ENCODE peak calls at places on chromosomes 16 and 17, in seven cellular contexts. K is endothelial cell; E is RWPE1; Y is pancreas; L is IMR-90; D is CD4-positive, alpha-beta T cell; O is mucosa of descending colon. H is an unnamed sample.

GRCh38 chr17:29292071-29292991 is 1.6 kb downstream of the NUFIP2 start:
- DNase-seq in K (peak; percentile 43), E (peak; percentile 47), Y (peak; percentile 64), L (peak; percentile 15), D (peak; percentile 37), O (peak; percentile 67), H (no peak)

GRCh38 chr17:72876413-72876812 is 216.1 kb downstream of the SLC39A11 start:
- DNase-seq in K (no peak), E (no peak), Y (no peak), L (no peak), D (no peak), O (no peak), H (no peak)

GRCh38 chr17:4433515-4434031 is at the start of gene SPNS3:
- DNase-seq in K (no peak), E (no peak), Y (no peak), L (no peak), D (peak; percentile 6), O (no peak), H (peak; percentile 26)

GRCh38 chr16:12681653-12682052 is 122.0 kb downstream of the CPPED1 start:
- DNase-seq in K (no peak), E (no peak), Y (no peak), L (no peak), D (no peak), O (no peak), H (no peak)

GRCh38 chr16:11341371-11341770 is 3.9 kb upstream of the RMI2 start:
- DNase-seq in K (no peak), E (no peak), Y (no peak), L (no peak), D (no peak), O (no peak), H (no peak)

GRCh38 chr17:79760197-79760906 is 17.6 kb upstream of the CBX2 start:
- DNase-seq in K (no peak), E (no peak), Y (no peak), L (no peak), D (no peak), O (no peak), H (no peak)

GRCh38 chr16:53955221-53955875 is 251.4 kb downstream of the FTO start:
- DNase-seq in K (no peak), E (no peak), Y (no peak), L (no peak), D (no peak), O (no peak), H (no peak)

GRCh38 chr16:56549744-56550385 is 15.0 kb upstream of the MT4 start:
- DNase-seq in K (no peak), E (no peak), Y (no peak), L (peak; percentile 28), D (no peak), O (no peak), H (no peak)

GRCh38 chr17:9959377-9959981 is 54.4 kb upstream of the RCVRN start:
- DNase-seq in K (peak; percentile 80), E (peak; percentile 66), Y (no peak), L (peak; percentile 49), D (no peak), O (peak; percentile 37), H (no peak)

GRCh38 chr17:61064087-61064951 is 335.3 kb upstream of the TBX2 start:
- DNase-seq in K (no peak), E (no peak), Y (no peak), L (no peak), D (no peak), O (no peak), H (no peak)

GRCh38 chr17:36899250-36900129 is 37.8 kb upstream of the LHX1 start:
- DNase-seq in K (no peak), E (no peak), Y (no peak), L (no peak), D (no peak), O (no peak), H (no peak)

GRCh38 chr16:84367297-84367680 is 1.0 kb upstream of the ATP2C2 start:
- DNase-seq in K (no peak), E (no peak), Y (no peak), L (no peak), D (no peak), O (peak; percentile 76), H (no peak)

GRCh38 chr16:5649762-5650445 is 552.3 kb upstream of the EEF2KMT start:
- DNase-seq in K (no peak), E (no peak), Y (no peak), L (no peak), D (no peak), O (no peak), H (no peak)

GRCh38 chr17:67785122-67785477 is 40.2 kb upstream of the BPTF start:
- DNase-seq in K (no peak), E (no peak), Y (no peak), L (no peak), D (no peak), O (no peak), H (no peak)

GRCh38 chr17:67784364-67785121 is 40.8 kb upstream of the BPTF start:
- DNase-seq in K (peak; percentile 44), E (no peak), Y (no peak), L (no peak), D (no peak), O (peak; percentile 61), H (no peak)

GRCh38 chr17:67779098-67779672 is 46.1 kb upstream of the BPTF start:
- DNase-seq in K (peak; percentile 60), E (peak; percentile 36), Y (peak; percentile 77), L (peak; percentile 61), D (no peak), O (peak; percentile 48), H (no peak)
- TF ChIP-seq CTCF in K (peak; percentile 89), E (peak; percentile 71), Y (peak; percentile 13), L (peak; percentile 52), D (no peak), O (peak; percentile 68), H (no peak)

DNA sequence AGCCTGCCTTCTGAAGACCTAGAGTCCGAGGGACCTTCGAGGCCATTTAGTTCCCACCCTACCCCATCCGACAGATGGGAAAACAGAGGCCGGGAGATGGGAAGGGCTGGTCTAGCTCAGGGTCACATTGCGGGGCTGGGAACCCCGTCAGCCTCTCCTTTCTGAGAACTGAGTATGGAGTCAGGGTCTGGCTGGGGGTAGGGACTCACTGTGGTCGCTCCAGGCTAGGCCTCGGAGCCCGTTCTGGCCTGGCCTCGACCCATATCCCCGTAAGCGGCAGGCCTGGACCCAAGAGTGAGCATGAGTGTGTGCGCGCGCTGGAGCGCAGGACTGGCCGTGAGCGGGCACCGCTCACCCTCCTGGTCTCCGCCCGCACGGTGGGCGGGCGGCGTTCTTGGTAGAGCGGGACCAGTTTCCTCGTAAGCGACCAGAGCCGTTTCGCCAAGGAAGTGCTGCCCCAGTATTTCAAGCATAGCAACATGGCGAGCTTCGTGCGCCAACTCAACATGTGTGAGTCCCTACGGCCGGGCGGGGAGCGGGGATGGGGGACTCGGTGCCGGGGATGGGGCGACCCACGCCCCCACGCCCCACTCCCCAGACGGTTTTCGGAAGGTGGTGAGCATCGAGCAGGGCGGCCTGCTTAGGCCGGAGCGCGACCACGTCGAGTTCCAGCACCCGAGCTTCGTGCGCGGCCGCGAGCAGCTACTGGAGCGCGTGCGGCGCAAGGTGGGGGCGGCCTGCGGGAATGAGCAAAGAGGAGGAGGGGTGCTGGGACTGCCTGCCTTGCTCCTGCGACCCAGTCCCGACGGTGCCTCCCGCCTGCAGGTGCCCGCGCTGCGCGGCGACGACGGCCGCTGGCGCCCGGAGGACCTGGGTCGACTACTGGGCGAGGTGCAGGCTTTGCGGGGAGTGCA is 833 bp downstream of the HSF4 start:
- DNase-seq in K (no peak), E (no peak), Y (peak; percentile 37), L (no peak), D (no peak), O (no peak), H (no peak)
- TF ChIP-seq CTCF in K (no peak), E (no peak), Y (no peak), L (no peak), D (no peak), O (no peak), H (no peak)

GRCh38 chr17:19361326-19361725 is 1.2 kb downstream of the B9D1 start:
- DNase-seq in K (no peak), E (no peak), Y (no peak), L (no peak), D (no peak), O (no peak), H (peak; percentile 11)

GRCh38 chr17:19361975-19362292 is 589 bp downstream of the B9D1 start:
- DNase-seq in K (no peak), E (no peak), Y (no peak), L (no peak), D (no peak), O (no peak), H (no peak)

GRCh38 chr17:19363114-19363438 is 553 bp upstream of the B9D1 start:
- DNase-seq in K (no peak), E (no peak), Y (no peak), L (no peak), D (no peak), O (no peak), H (no peak)

GRCh38 chr17:19363460-19364035 is 1.0 kb upstream of the B9D1 start:
- DNase-seq in K (no peak), E (no peak), Y (no peak), L (no peak), D (no peak), O (no peak), H (no peak)

GRCh38 chr17:19362293-19363113 is at the start of gene B9D1:
- DNase-seq in K (peak; percentile 91), E (peak; percentile 97), Y (peak; percentile 98), L (peak; percentile 89), D (peak; percentile 94), O (peak; percentile 96), H (peak; percentile 85)
- TF ChIP-seq CTCF in K (peak; percentile 99), E (peak; percentile 90), Y (peak; percentile 92), L (peak; percentile 99), D (peak; percentile 99), O (peak; percentile 90), H (peak; percentile 98)

GRCh38 chr17:40485851-40486512 is 15.4 kb downstream of the TNS4 start:
- DNase-seq in K (no peak), E (peak; percentile 84), Y (no peak), L (peak; percentile 100), D (peak; percentile 26), O (no peak), H (no peak)

GRCh38 chr17:40486513-40487370 is 14.7 kb downstream of the TNS4 start:
- DNase-seq in K (no peak), E (no peak), Y (no peak), L (peak; percentile 87), D (no peak), O (no peak), H (no peak)

GRCh38 chr17:40490289-40490853 is 11.1 kb downstream of the TNS4 start:
- DNase-seq in K (no peak), E (peak; percentile 75), Y (no peak), L (peak; percentile 81), D (no peak), O (peak; percentile 62), H (no peak)

GRCh38 chr17:40484973-40485530 is 16.4 kb downstream of the TNS4 start:
- DNase-seq in K (no peak), E (no peak), Y (no peak), L (no peak), D (no peak), O (no peak), H (no peak)

GRCh38 chr17:40487371-40488020 is 13.9 kb downstream of the TNS4 start:
- DNase-seq in K (no peak), E (no peak), Y (no peak), L (no peak), D (no peak), O (no peak), H (no peak)
- TF ChIP-seq CTCF in K (no peak), E (no peak), Y (no peak), L (no peak), D (no peak), O (no peak), H (no peak)

GRCh38 chr17:76781056-76781982 is 43.4 kb downstream of the MFSD11 start:
- DNase-seq in K (no peak), E (no peak), Y (no peak), L (no peak), D (no peak), O (no peak), H (no peak)
- TF ChIP-seq CTCF in K (no peak), E (no peak), Y (no peak), L (peak; percentile 16), D (no peak), O (no peak), H (no peak)

H was measured in activated B cell treated with CpG ODN at 0.5 μM for 24 hours.